ENCODE peak calls at places on chromosomes 12 and 14, in four cellular contexts. I, W, U and N are unnamed samples.

GRCh38 chr14:54715244-54715643 is 148.3 kb downstream of the SAMD4A start:
- DNase-seq in I (no peak), W (no peak), U (peak; percentile 29), N (no peak)

GRCh38 chr14:50785506-50786063 is 45.4 kb downstream of the NIN start:
- DNase-seq in I (no peak), W (no peak), U (no peak), N (no peak)

GRCh38 chr12:94792690-94793089 is 142.3 kb upstream of the TMCC3 start:
- DNase-seq in I (no peak), W (no peak), U (no peak), N (no peak)

GRCh38 chr12:95218852-95219171 is 1.2 kb downstream of the VEZT start:
- DNase-seq in I (no peak), W (peak; percentile 31), U (no peak), N (no peak)

GRCh38 chr12:96829354-96829753 is 77.7 kb upstream of the NEDD1 start:
- DNase-seq in I (no peak), W (no peak), U (no peak), N (no peak)

GRCh38 chr14:92553456-92553855 is 39.9 kb downstream of the RIN3 start:
- DNase-seq in I (peak; percentile 34), W (peak; percentile 40), U (no peak), N (no peak)

GRCh38 chr12:52293926-52294325 is 2.6 kb upstream of the KRT81 start:
- DNase-seq in I (no peak), W (no peak), U (no peak), N (no peak)

GRCh38 chr12:129331356-129332085 is 478.2 kb downstream of the GLT1D1 start:
- DNase-seq in I (no peak), W (no peak), U (no peak), N (no peak)

GRCh38 chr12:99201906-99202645 is 445.5 kb upstream of the GARIN6 start:
- DNase-seq in I (no peak), W (no peak), U (no peak), N (no peak)

GRCh38 chr14:90539496-90539775 is 142.6 kb downstream of the CALM1 start:
- DNase-seq in I (no peak), W (no peak), U (no peak), N (no peak)

GRCh38 chr14:71338153-71338552 is 430.9 kb downstream of the PCNX1 start:
- DNase-seq in I (no peak), W (no peak), U (no peak), N (no peak)

GRCh38 chr12:131572626-131573025 is 138.3 kb upstream of the SFSWAP start:
- DNase-seq in I (no peak), W (no peak), U (no peak), N (no peak)

GRCh38 chr12:78194448-78194847 is 363.8 kb downstream of the NAV3 start:
- DNase-seq in I (no peak), W (no peak), U (no peak), N (no peak)

GRCh38 chr12:94762943-94763342 is 112.6 kb upstream of the TMCC3 start:
- DNase-seq in I (no peak), W (no peak), U (no peak), N (no peak)

GRCh38 chr12:113467514-113468364 is 3.9 kb downstream of the LHX5 start:
- DNase-seq in I (peak; percentile 49), W (no peak), U (peak; percentile 51), N (no peak)
- TF ChIP-seq NR3C1 in I (no peak), W (no peak), U (no peak), N (no peak)

DNA sequence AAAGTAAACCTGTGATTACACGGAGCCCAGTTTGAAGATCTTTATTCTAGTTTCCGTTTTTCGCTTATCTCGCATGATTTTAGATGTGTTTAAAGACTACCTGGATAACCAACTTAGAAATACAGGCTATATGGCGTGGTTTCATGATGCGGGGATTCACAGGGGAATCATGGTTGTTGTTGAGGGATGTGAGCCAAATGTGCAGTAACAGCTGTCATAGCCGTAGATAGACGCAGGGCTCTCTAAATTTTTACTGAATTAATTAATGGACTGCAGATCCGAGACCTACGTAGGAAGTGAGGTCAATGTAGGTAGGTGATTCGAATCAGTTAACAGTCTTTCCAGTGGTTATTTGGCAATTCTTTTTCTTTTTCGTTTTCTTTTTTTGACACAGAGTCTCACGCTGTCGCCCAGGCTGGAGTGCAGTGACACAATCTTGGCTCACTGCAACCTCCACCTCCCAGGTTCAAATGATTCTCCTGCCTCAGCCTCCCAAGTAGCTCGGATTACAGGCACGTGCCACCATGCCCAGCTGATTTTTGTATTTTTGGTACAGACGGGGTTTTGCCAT is 144.9 kb upstream of the AMIGO2 start:
- DNase-seq in I (no peak), W (no peak), U (no peak), N (no peak)
- TF ChIP-seq NR3C1 in I (no peak), W (no peak), U (no peak), N (no peak)

GRCh38 chr14:73763396-73763795 is 49.2 kb upstream of the PNMA1 start:
- DNase-seq in I (no peak), W (no peak), U (no peak), N (peak; percentile 90)
- TF ChIP-seq NR3C1 in I (no peak), W (no peak), U (no peak), N (no peak)

DNA sequence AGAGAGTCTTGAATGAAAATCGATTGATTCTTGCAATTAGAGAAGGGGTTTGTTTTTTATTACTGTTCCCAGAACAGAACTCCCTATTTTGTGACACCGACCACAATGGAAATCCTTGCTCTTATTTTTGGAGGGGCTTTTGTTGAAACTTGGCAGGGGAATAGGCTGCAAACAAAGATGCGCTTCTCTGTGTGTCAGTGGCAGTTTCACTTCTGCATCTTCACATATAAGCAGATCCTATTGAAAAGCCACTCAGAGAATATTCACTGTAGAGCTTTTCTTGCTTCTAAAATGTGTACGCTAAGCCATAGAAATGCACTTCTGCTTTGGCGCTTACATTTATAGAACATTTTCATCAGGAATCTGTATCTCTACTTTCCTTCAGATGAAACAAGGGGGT is 1822.4 kb upstream of the SEL1L start:
- DNase-seq in I (no peak), W (no peak), U (no peak), N (no peak)
- TF ChIP-seq NR3C1 in I (no peak), W (no peak), U (no peak), N (no peak)

GRCh38 chr14:98769326-98769725 is 502.7 kb downstream of the BCL11B start:
- DNase-seq in I (no peak), W (no peak), U (no peak), N (no peak)
- TF ChIP-seq NR3C1 in I (no peak), W (no peak), U (no peak), N (no peak)

GRCh38 chr14:106657460-106657859 is 1131.1 kb downstream of the TMEM121 start:
- DNase-seq in I (no peak), W (no peak), U (no peak), N (no peak)
- TF ChIP-seq NR3C1 in I (no peak), W (no peak), U (no peak), N (no peak)

DNA sequence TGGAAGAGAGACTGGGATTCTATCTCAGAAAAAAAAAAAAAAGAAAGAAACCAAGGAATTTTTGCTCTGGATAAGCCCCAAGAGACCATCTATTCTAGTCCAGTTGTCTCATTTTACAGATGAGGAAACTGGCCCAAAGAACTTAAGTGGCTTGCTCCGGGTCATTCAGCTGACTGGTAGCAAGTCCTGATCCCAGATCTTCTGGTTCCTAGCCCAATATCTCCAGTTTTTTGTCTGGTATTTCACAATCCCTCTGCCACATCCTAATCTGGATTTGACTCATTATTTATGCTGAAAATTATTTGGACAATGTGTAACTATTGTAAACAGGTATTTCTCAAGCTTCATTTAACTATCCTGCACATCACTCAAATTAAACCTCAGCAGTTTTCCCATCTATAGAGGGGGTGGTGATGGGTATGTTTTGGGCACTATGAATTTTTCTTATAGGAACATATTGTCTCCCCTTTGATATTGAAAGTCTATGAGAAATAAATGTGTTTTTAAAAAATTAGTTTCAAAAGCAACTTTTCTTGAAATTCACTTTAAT is 43.4 kb downstream of the PPP2R5E start:
- DNase-seq in I (no peak), W (no peak), U (no peak), N (no peak)
- TF ChIP-seq NR3C1 in I (no peak), W (no peak), U (no peak), N (no peak)

GRCh38 chr12:112841891-112842290 is 50.3 kb downstream of the RPH3A start:
- DNase-seq in I (no peak), W (peak; percentile 22), U (no peak), N (no peak)
- TF ChIP-seq NR3C1 in I (no peak), W (no peak), U (no peak), N (no peak)

DNA sequence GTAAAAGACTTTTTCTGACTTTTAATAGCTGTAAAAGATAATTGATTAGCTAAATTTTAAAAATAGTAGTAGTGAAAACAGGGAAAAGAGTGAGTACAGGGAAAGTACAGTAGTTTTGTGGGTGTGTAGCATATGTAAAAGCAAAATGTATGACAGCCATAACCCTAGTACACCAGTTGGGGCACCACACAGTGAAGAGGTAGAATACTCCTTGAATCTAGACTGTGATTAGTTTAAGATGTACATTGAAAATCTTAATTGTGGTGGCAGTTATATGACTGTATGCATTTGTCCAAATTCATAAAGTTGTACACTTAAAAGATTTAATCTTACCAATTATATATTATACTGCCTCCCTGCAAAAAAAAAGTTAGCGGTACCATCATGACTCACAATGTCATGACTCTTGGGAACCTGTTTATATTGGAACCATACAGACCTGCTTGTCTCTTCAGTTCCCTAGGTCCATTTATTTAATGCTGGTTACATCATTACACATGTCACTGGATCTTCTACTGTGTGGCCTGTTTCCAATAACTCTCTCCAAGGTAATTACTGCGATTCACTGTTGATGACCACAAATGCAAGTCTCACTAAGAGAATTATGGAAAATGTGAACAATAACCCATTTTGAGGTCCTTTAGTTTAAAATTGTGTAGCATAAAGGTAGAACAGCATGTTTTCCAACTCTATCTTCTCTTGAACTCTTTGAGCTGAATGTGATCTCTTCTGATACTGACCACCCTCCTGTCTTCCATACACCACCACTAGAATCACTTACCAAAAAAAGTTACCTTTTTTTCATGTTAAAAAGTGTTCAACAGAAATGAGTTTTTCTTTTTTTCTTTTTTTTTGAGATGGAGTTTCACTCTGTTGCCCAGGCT is 264.2 kb upstream of the AMIGO2 start:
- DNase-seq in I (no peak), W (no peak), U (no peak), N (no peak)
- TF ChIP-seq NR3C1 in I (no peak), W (no peak), U (no peak), N (no peak)

GRCh38 chr14:69957986-69958385 is 78.8 kb downstream of the SMOC1 start:
- DNase-seq in I (no peak), W (no peak), U (no peak), N (no peak)
- TF ChIP-seq NR3C1 in I (no peak), W (no peak), U (no peak), N (no peak)